ENCODE peak calls at places on chromosomes 13 and 19, in five cellular contexts. V, H, G, K and U are unnamed samples. For H3K9me3, the result is how much of the 10 kb centered on the place peaks cover.

GRCh38 chr13:53100394-53101063 is 71.9 kb downstream of the OLFM4 start:
- ATAC-seq in K (no peak), G (no peak), V (no peak), H (no peak), U (no peak)

GRCh38 chr19:30046522-30046921 is 104.5 kb downstream of the URI1 start:
- ATAC-seq in G (no peak), H (peak), V (no peak), K (no peak), U (no peak)

GRCh38 chr13:33003458-33004019 is 12.7 kb upstream of the KL start:
- ATAC-seq in K (no peak), H (peak), G (no peak), V (no peak), U (no peak)

GRCh38 chr13:62185631-62186256 is 770.1 kb upstream of the PCDH20 start:
- ATAC-seq in G (no peak), K (no peak), H (no peak), V (no peak), U (no peak)

GRCh38 chr13:50285283-50285682 is 270.0 kb downstream of the KCNRG start:
- ATAC-seq in G (no peak), H (no peak), V (no peak), K (no peak), U (no peak)

GRCh38 chr19:19329199-19329598 is 8.6 kb downstream of the MAU2 start:
- ATAC-seq in V (peak), H (no peak), K (no peak), G (no peak), U (no peak)

GRCh38 chr13:112774829-112775565 is 85.2 kb downstream of the ATP11A start:
- ATAC-seq in V (no peak), K (no peak), H (no peak), G (no peak), U (no peak)

GRCh38 chr19:45161715-45162463 is 1.1 kb upstream of the NKPD1 start:
- ATAC-seq in H (peak), K (peak), V (no peak), G (no peak), U (no peak)

GRCh38 chr19:16542894-16543498 is 759 bp upstream of the CHERP start:
- ATAC-seq in H (no peak), V (peak), K (peak), G (no peak), U (no peak)
- H3K9me3 ChIP-seq in H (under half), V (under half), K (under half), G (under half), U (under half)

GRCh38 chr13:23643828-23644419 is 73.7 kb downstream of the TNFRSF19 start:
- ATAC-seq in H (no peak), K (no peak), G (no peak), V (no peak), U (no peak)

GRCh38 chr13:23644527-23644926 is 74.3 kb downstream of the TNFRSF19 start:
- ATAC-seq in K (no peak), G (no peak), V (no peak), H (no peak), U (no peak)

GRCh38 chr13:23639672-23640275 is 69.6 kb downstream of the TNFRSF19 start:
- ATAC-seq in G (no peak), H (no peak), K (no peak), V (no peak), U (no peak)

GRCh38 chr13:23645851-23646250 is 75.6 kb downstream of the TNFRSF19 start:
- ATAC-seq in K (peak), H (no peak), G (no peak), V (no peak), U (no peak)

GRCh38 chr13:23642110-23642509 is 71.9 kb downstream of the TNFRSF19 start:
- ATAC-seq in V (no peak), G (no peak), H (no peak), K (no peak), U (no peak)
- H3K9me3 ChIP-seq in V (under half), G (under half), H (under half), K (under half), U (under half)

GRCh38 chr19:57441979-57442752 is 7.0 kb downstream of the ZNF749 start:
- ATAC-seq in K (no peak), V (no peak), H (no peak), G (no peak), U (no peak)
- H3K9me3 ChIP-seq in K (under half), V (under half), H (half or more), G (under half), U (under half)

GRCh38 chr19:15305582-15306334 is 26.6 kb downstream of the BRD4 start:
- ATAC-seq in H (no peak), G (no peak), K (no peak), V (no peak), U (no peak)
- H3K9me3 ChIP-seq in H (under half), G (under half), K (under half), V (under half), U (under half)

GRCh38 chr19:43726736-43727592 is 11.1 kb downstream of the IRGC start:
- ATAC-seq in K (no peak), V (no peak), H (peak), G (no peak), U (no peak)
- H3K9me3 ChIP-seq in K (under half), V (under half), H (under half), G (under half), U (under half)

DNA sequence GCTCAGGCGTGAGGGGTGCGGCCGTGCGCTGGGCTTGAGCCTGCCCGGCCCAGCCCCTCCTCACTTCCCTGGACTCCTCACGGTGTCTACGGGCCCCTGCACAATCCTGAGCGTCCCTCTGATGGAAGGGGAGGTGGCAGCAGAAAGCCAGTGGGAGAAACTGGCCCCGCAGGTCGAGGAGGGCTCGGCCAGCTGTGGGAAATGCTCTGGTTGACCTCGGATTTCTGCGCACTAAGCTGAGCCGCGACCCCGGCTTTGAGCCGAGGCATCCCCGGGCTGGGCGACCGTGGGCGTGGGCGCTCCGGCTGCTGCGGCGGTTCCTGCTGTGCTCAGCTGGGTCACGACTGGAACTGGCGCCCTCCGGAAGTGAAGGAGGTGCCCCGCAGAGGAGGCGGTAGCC is 70.1 kb downstream of the ZNF208 start:
- ATAC-seq in V (no peak), H (no peak), K (no peak), G (no peak), U (no peak)
- H3K9me3 ChIP-seq in V (under half), H (under half), K (under half), G (under half), U (under half)

GRCh38 chr19:54631489-54631888 is 1.2 kb downstream of the LILRB1 start:
- ATAC-seq in G (no peak), K (no peak), H (no peak), V (no peak), U (no peak)
- H3K9me3 ChIP-seq in G (under half), K (under half), H (under half), V (under half), U (under half)